ENCODE peak calls at places on chromosome 6, in five cellular contexts. F is epithelial cell of esophagus, N is retinal pigment epithelial cell, E is psoas muscle, Y is HCT116. H is an unnamed sample.

GRCh38 chr6:169310983-169311382 is 57.3 kb upstream of the THBS2 start:
- DNase-seq in F (no peak), N (no peak), E (no peak), Y (no peak), H (no peak)

GRCh38 chr6:105609375-105609991 is 206.6 kb upstream of the PREP start:
- DNase-seq in F (no peak), N (no peak), E (no peak), Y (no peak), H (no peak)

GRCh38 chr6:105021399-105021798 is 64.5 kb downstream of the LIN28B start:
- DNase-seq in F (no peak), N (no peak), E (no peak), Y (no peak), H (no peak)

GRCh38 chr6:139533573-139534471 is 159.4 kb upstream of the CITED2 start:
- DNase-seq in F (peak; percentile 70), N (peak; percentile 77), E (no peak), Y (peak; percentile 55), H (peak; percentile 66)

GRCh38 chr6:48813821-48814220 is 649.2 kb downstream of the MMUT start:
- DNase-seq in F (no peak), N (no peak), E (no peak), Y (no peak), H (no peak)

GRCh38 chr6:124770131-124770530 is 192.1 kb upstream of the RNF217 start:
- DNase-seq in F (no peak), N (no peak), E (no peak), Y (no peak), H (no peak)

GRCh38 chr6:159948199-159948598 is 20.7 kb upstream of the IGF2R start:
- DNase-seq in F (no peak), N (no peak), E (no peak), Y (no peak), H (no peak)

GRCh38 chr6:168354338-168354737 is 34.8 kb upstream of the DACT2 start:
- DNase-seq in F (no peak), N (no peak), E (no peak), Y (no peak), H (no peak)

GRCh38 chr6:165049362-165049761 is 260.0 kb downstream of the C6orf118 start:
- DNase-seq in F (peak; percentile 51), N (no peak), E (no peak), Y (peak; percentile 21), H (no peak)

GRCh38 chr6:99002826-99003225 is 55.1 kb upstream of the FBXL4 start:
- DNase-seq in F (peak; percentile 25), N (peak; percentile 94), E (no peak), Y (no peak), H (no peak)

GRCh38 chr6:70884074-70884983 is 72.5 kb downstream of the B3GAT2 start:
- DNase-seq in F (peak; percentile 51), N (no peak), E (peak; percentile 40), Y (peak; percentile 32), H (no peak)

GRCh38 chr6:139028242-139028657 is 295 bp upstream of the ABRACL start:
- DNase-seq in F (peak; percentile 87), N (no peak), E (no peak), Y (no peak), H (no peak)

GRCh38 chr6:146358341-146359046 is 185.1 kb upstream of the RAB32 start:
- DNase-seq in F (peak; percentile 22), N (no peak), E (no peak), Y (no peak), H (no peak)

GRCh38 chr6:138970856-138971425 is 17.1 kb downstream of the REPS1 start:
- DNase-seq in F (peak; percentile 96), N (peak; percentile 76), E (no peak), Y (peak; percentile 55), H (peak; percentile 82)

GRCh38 chr6:108117427-108118358 is 43.2 kb upstream of the OSTM1 start:
- DNase-seq in F (no peak), N (no peak), E (peak; percentile 31), Y (no peak), H (no peak)

GRCh38 chr6:11069760-11070159 is 23.9 kb upstream of the SMIM13 start:
- DNase-seq in F (peak; percentile 65), N (no peak), E (no peak), Y (no peak), H (no peak)

GRCh38 chr6:104995989-104996617 is 39.2 kb downstream of the LIN28B start:
- DNase-seq in F (peak; percentile 50), N (no peak), E (no peak), Y (no peak), H (no peak)

GRCh38 chr6:124798942-124799496 is 163.2 kb upstream of the RNF217 start:
- DNase-seq in F (no peak), N (no peak), E (no peak), Y (no peak), H (no peak)

GRCh38 chr6:84967389-84967788 is 203.0 kb upstream of the TBX18 start:
- DNase-seq in F (peak; percentile 57), N (no peak), E (no peak), Y (peak; percentile 48), H (no peak)

GRCh38 chr6:157823523-157824370 is 701 bp downstream of the SNX9 start:
- DNase-seq in F (peak; percentile 88), N (peak; percentile 54), E (peak; percentile 40), Y (peak; percentile 62), H (peak; percentile 31)

GRCh38 chr6:38427492-38428210 is 212.1 kb downstream of the BTBD9 start:
- DNase-seq in F (no peak), N (no peak), E (no peak), Y (no peak), H (no peak)

GRCh38 chr6:42313941-42314570 is 96.4 kb upstream of the MRPS10 start:
- DNase-seq in F (no peak), N (peak; percentile 37), E (no peak), Y (no peak), H (no peak)

GRCh38 chr6:147395158-147395557 is 113.3 kb upstream of the SAMD5 start:
- DNase-seq in F (no peak), N (no peak), E (no peak), Y (no peak), H (no peak)

GRCh38 chr6:39594304-39594703 is 130.9 kb downstream of the KIF6 start:
- DNase-seq in F (no peak), N (peak; percentile 35), E (no peak), Y (no peak), H (no peak)

GRCh38 chr6:30107756-30108155 is 5.1 kb downstream of the TRIM31 start:
- DNase-seq in F (peak; percentile 51), N (no peak), E (no peak), Y (no peak), H (no peak)

GRCh38 chr6:19399406-19399805 is 437.8 kb upstream of the ID4 start:
- DNase-seq in F (no peak), N (no peak), E (no peak), Y (no peak), H (no peak)

GRCh38 chr6:25892877-25893276 is 18.8 kb upstream of the SLC17A3 start:
- DNase-seq in F (no peak), N (no peak), E (no peak), Y (no peak), H (no peak)

GRCh38 chr6:75234126-75234865 is 9.3 kb downstream of the COX7A2 start:
- DNase-seq in F (no peak), N (no peak), E (no peak), Y (no peak), H (no peak)

GRCh38 chr6:129908858-129909257 is 47.7 kb upstream of the TMEM244 start:
- DNase-seq in F (no peak), N (no peak), E (no peak), Y (no peak), H (no peak)

DNA sequence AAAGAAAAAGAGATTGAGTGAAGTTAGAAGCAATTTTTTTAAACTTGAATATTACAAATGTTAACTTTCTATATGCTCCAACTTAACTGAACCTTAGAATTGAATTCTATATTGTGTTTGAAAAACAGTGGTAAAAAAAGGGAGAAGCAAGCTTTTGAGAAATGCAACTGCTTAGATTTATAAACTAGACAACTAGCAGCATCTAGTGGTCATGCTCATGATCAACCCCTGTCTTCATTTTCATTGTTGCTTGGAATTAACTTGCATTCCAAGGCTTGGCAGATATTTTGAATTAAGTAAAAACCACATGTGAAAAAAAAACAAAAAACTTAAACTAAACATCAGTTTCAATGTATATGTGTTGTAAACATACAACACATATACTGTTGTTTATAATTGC is 113.1 kb downstream of the C6orf58 start:
- DNase-seq in F (peak; percentile 26), N (no peak), E (no peak), Y (peak; percentile 27), H (no peak)
- TF ChIP-seq CTCF in F (peak; percentile 68), N (peak; percentile 86), E (peak; percentile 16), Y (peak; percentile 71), H (peak; percentile 67)

GRCh38 chr6:14036911-14037310 is 80.7 kb upstream of the CD83 start:
- DNase-seq in F (no peak), N (no peak), E (no peak), Y (no peak), H (no peak)

GRCh38 chr6:14038636-14039035 is 78.9 kb upstream of the CD83 start:
- DNase-seq in F (no peak), N (no peak), E (no peak), Y (no peak), H (no peak)

GRCh38 chr6:14035448-14035847 is 82.1 kb upstream of the CD83 start:
- DNase-seq in F (peak; percentile 53), N (peak; percentile 86), E (no peak), Y (no peak), H (peak; percentile 68)

GRCh38 chr6:14039038-14039437 is 78.5 kb upstream of the CD83 start:
- DNase-seq in F (no peak), N (no peak), E (no peak), Y (no peak), H (no peak)

GRCh38 chr6:14037402-14038277 is 79.9 kb upstream of the CD83 start:
- DNase-seq in F (peak; percentile 13), N (no peak), E (no peak), Y (no peak), H (no peak)
- H3K4me3 ChIP-seq in F (no peak overlapping the region), N (no peak overlapping the region), E (no peak overlapping the region), Y (no peak overlapping the region), H (no peak overlapping the region)

GRCh38 chr6:45421700-45422540 is 44.2 kb upstream of the SUPT3H start:
- DNase-seq in F (peak; percentile 58), N (no peak), E (peak; percentile 51), Y (no peak), H (no peak)
- TF ChIP-seq CTCF in F (no peak), N (peak; percentile 39), E (no peak), Y (no peak), H (peak; percentile 51)

DNA sequence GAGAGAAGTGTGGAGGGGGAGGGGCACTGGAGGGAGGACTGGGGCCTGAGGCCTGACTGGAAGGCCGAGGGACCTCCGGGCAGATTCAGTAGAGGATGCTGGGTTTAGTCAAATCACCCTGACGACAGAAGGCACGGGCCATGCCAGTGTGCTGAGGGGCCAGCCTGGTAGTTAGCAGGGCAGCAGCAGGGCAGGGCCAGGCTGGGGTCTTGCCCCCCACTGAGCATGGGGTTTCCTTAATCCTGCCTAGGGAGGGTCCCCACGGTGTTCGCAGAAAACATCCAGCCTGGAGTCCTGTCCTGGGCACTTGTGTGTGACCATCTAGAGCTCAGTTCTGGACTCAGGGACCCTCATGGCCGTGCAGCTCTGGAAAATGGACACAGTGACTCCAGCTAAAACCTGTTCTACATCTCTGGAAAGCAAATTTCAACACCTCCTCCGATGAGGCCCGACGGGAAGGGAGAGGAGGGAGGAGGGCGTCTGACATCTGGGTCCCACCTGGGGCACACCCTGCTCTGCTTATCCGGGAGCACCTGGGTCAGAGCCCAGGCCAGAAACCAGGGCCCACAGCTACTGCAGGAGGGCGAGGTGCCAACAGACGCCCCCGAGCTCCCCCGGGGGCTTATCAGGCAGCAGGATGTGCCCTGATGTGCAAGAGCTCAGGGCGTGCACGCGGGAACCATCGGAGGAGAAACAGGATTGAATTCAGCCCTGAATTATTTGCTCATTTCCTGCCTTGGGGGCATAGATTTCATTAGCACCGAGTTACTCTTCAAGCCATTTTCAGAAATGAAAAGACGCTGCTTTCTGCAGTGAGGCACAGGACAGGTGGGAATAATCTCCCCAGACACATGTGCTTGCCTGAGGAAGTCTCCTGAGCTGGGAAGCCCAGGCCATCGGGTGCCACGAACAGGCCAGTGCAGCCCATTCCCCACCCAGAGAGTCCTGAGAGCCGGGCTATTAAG is 78.0 kb upstream of the MPC1 start:
- DNase-seq in F (peak; percentile 60), N (no peak), E (no peak), Y (no peak), H (no peak)
- H3K4me3 ChIP-seq in F (no peak overlapping the region), N (no peak overlapping the region), E (no peak overlapping the region), Y (no peak overlapping the region), H (no peak overlapping the region)

H was measured in kidney epithelial cell.